ENCODE peak calls at places on chromosomes 16 and 17, in four cellular contexts. One of them, this sample, is unnamed.

GRCh38 chr17:47275245-47275984 is 21.8 kb downstream of the ITGB3 start:
- DNase-seq in sigmoid colon: peak
- DNase-seq in tibial artery: peak
- DNase-seq in lung: peak
- DNase-seq in this sample: no peak

GRCh38 chr17:65633988-65634387 is 72.5 kb upstream of the AXIN2 start:
- DNase-seq in sigmoid colon: no peak
- DNase-seq in tibial artery: no peak
- DNase-seq in lung: no peak
- DNase-seq in this sample: no peak

GRCh38 chr16:64738321-64738960 is 383.4 kb downstream of the CDH11 start:
- DNase-seq in sigmoid colon: no peak
- DNase-seq in tibial artery: no peak
- DNase-seq in lung: no peak
- DNase-seq in this sample: no peak

GRCh38 chr17:28476076-28476475 is 2.6 kb downstream of the SLC13A2 start:
- DNase-seq in sigmoid colon: peak
- DNase-seq in tibial artery: no peak
- DNase-seq in lung: no peak
- DNase-seq in this sample: peak

GRCh38 chr16:50291719-50292565 is 25.6 kb downstream of the ADCY7 start:
- DNase-seq in sigmoid colon: no peak
- DNase-seq in tibial artery: no peak
- DNase-seq in lung: no peak
- DNase-seq in this sample: no peak

GRCh38 chr17:9004132-9004960 is 17.0 kb upstream of the NTN1 start:
- DNase-seq in sigmoid colon: no peak
- DNase-seq in tibial artery: no peak
- DNase-seq in lung: no peak
- DNase-seq in this sample: no peak

GRCh38 chr16:2675714-2676113 is 6.6 kb upstream of the KCTD5 start:
- DNase-seq in sigmoid colon: peak
- DNase-seq in tibial artery: no peak
- DNase-seq in lung: no peak
- DNase-seq in this sample: no peak

GRCh38 chr17:80498242-80498919 is 22.0 kb upstream of the NPTX1 start:
- DNase-seq in sigmoid colon: peak
- DNase-seq in tibial artery: peak
- DNase-seq in lung: no peak
- DNase-seq in this sample: no peak

GRCh38 chr16:68760671-68761275 is 23.7 kb downstream of the CDH1 start:
- DNase-seq in sigmoid colon: no peak
- DNase-seq in tibial artery: no peak
- DNase-seq in lung: no peak
- DNase-seq in this sample: no peak

GRCh38 chr16:66155933-66156332 is 210.6 kb upstream of the CDH5 start:
- DNase-seq in sigmoid colon: no peak
- DNase-seq in tibial artery: no peak
- DNase-seq in lung: no peak
- DNase-seq in this sample: no peak

GRCh38 chr17:76558210-76559095 is 18.6 kb downstream of the PRCD start:
- DNase-seq in sigmoid colon: no peak
- DNase-seq in tibial artery: no peak
- DNase-seq in lung: no peak
- DNase-seq in this sample: no peak

GRCh38 chr16:30368122-30368791 is 2.0 kb downstream of the TBC1D10B start:
- DNase-seq in sigmoid colon: peak
- DNase-seq in tibial artery: peak
- DNase-seq in lung: no peak
- DNase-seq in this sample: no peak

GRCh38 chr17:80080081-80080480 is 21.3 kb upstream of the GAA start:
- DNase-seq in sigmoid colon: no peak
- DNase-seq in tibial artery: no peak
- DNase-seq in lung: no peak
- DNase-seq in this sample: no peak

GRCh38 chr17:48100160-48100559 is 1.1 kb downstream of the CBX1 start:
- DNase-seq in sigmoid colon: peak
- DNase-seq in tibial artery: no peak
- DNase-seq in lung: no peak
- DNase-seq in this sample: no peak

GRCh38 chr17:2158011-2158410 is 103.1 kb downstream of the HIC1 start:
- DNase-seq in sigmoid colon: peak
- DNase-seq in tibial artery: peak
- DNase-seq in lung: peak
- DNase-seq in this sample: no peak

GRCh38 chr16:79463839-79464238 is 136.7 kb downstream of the MAF start:
- DNase-seq in sigmoid colon: no peak
- DNase-seq in tibial artery: no peak
- DNase-seq in lung: no peak
- DNase-seq in this sample: no peak

GRCh38 chr17:57874434-57875108 is 24.7 kb upstream of the MRPS23 start:
- DNase-seq in sigmoid colon: peak
- DNase-seq in tibial artery: peak
- DNase-seq in lung: peak
- DNase-seq in this sample: no peak

GRCh38 chr17:64278614-64279013 is 15.6 kb upstream of the TEX2 start:
- DNase-seq in sigmoid colon: no peak
- DNase-seq in tibial artery: no peak
- DNase-seq in lung: no peak
- DNase-seq in this sample: no peak

GRCh38 chr17:64385187-64386083 is 5.2 kb downstream of the PECAM1 start:
- DNase-seq in sigmoid colon: peak
- DNase-seq in tibial artery: peak
- DNase-seq in lung: peak
- DNase-seq in this sample: peak

GRCh38 chr16:51641191-51641765 is 490.2 kb upstream of the SALL1 start:
- DNase-seq in sigmoid colon: no peak
- DNase-seq in tibial artery: no peak
- DNase-seq in lung: no peak
- DNase-seq in this sample: no peak

GRCh38 chr16:47524007-47524405 is 62.9 kb downstream of the PHKB start:
- DNase-seq in sigmoid colon: no peak
- DNase-seq in tibial artery: no peak
- DNase-seq in lung: no peak
- DNase-seq in this sample: no peak

GRCh38 chr17:9021985-9022552 is 759 bp downstream of the NTN1 start:
- DNase-seq in sigmoid colon: peak
- DNase-seq in tibial artery: no peak
- DNase-seq in lung: no peak
- DNase-seq in this sample: no peak

GRCh38 chr16:19307587-19308241 is 22.2 kb downstream of the CLEC19A start:
- DNase-seq in sigmoid colon: no peak
- DNase-seq in tibial artery: no peak
- DNase-seq in lung: no peak
- DNase-seq in this sample: no peak

GRCh38 chr17:67534941-67535340 is 157.9 kb downstream of the PITPNC1 start:
- DNase-seq in sigmoid colon: no peak
- DNase-seq in tibial artery: no peak
- DNase-seq in lung: no peak
- DNase-seq in this sample: no peak
- TF ChIP-seq CTCF in sigmoid colon: no peak
- TF ChIP-seq CTCF in tibial artery: no peak
- TF ChIP-seq CTCF in lung: no peak
- TF ChIP-seq CTCF in this sample: no peak

DNA sequence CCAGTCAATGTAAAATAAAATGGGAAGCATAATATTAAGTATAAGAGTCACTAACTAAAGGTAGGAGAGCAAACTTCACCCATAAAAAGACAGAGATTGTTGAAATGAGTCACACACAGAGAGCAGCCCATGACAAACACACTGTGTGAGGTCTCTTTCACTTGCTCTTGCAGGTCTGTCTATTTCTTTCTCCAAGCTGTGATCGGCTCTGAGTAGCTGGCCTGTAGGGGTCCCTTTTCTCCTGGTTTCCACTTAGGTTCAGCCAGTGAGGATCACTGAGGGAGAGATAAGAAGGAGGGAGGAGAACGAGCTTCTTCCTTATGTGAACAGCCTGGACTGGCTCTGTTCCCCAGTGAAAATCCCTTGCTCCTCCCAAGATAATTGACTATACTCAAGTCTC is 133.7 kb upstream of the HS3ST3A1 start:
- DNase-seq in sigmoid colon: no peak
- DNase-seq in tibial artery: no peak
- DNase-seq in lung: no peak
- DNase-seq in this sample: no peak
- TF ChIP-seq CTCF in sigmoid colon: no peak
- TF ChIP-seq CTCF in tibial artery: no peak
- TF ChIP-seq CTCF in lung: no peak
- TF ChIP-seq CTCF in this sample: no peak

DNA sequence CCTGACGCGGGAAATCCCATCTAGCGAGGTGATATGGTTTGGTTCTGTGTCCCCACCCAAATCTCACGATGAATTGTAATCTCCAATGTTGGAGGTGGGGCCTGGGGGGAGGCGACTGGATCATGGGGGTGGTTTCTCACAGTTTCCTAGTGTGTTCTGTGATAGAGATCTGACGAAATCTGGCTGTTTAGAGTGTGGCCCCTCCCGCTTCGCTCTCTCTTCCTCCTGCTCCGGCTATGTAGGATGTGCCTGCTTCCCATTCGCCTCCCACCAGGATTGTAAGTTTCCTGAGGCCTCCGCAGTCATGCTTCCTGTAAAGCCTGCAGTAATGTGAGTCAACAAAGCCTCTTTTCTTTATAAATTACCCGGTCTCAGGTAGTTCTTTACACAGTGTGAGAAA is 31.6 kb downstream of the IFT140 start:
- DNase-seq in sigmoid colon: no peak
- DNase-seq in tibial artery: no peak
- DNase-seq in lung: no peak
- DNase-seq in this sample: no peak
- TF ChIP-seq CTCF in sigmoid colon: no peak
- TF ChIP-seq CTCF in tibial artery: no peak
- TF ChIP-seq CTCF in lung: no peak
- TF ChIP-seq CTCF in this sample: no peak

DNA sequence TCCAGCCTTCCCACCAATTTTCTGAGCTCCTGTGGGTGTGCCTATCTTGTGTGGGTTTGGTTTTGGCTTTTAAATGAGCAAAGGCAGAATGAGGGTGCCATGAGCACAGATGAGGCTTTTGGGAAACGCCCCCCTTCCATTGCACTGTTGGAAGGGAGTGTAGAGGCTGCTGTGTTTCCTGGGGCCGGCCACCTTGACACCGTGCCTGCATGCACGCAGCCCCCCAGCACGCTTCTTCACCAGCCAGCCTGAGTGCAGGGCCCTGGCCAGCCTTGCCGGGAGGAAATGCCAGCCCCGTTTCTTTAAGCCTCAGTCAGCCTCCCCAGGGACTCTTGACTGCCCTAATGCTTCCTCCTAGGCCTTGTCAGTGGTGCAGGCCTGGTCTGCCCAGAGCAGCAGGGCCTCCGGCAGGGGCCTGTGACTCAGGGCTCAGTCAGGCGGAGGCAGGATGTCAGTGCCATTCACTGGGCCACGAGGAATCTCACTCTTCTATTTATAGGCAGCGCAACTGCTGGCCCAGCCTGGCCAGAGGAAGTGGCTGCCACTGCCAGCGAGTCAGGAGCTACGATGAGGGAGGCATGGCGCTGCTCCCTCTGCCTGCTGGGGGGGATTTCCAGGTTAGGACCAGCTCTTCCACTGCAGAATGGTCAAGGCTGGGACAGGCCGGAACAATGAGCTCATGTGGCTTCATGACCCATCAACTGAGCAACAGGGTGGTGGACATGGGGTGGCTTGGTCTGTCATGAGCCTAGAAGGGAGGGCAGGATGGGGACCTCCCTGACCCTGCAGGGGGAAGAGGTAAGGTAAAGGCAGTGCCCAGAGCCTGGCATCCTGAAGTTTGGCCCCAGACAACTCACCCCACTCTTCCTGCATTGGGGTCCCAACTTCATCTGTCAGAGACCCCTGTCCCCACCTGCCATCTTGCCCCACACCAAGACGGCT is 205.2 kb downstream of the RAB11FIP4 start:
- DNase-seq in sigmoid colon: peak
- DNase-seq in tibial artery: peak
- DNase-seq in lung: peak
- DNase-seq in this sample: peak
- TF ChIP-seq CTCF in sigmoid colon: no peak
- TF ChIP-seq CTCF in tibial artery: peak
- TF ChIP-seq CTCF in lung: no peak
- TF ChIP-seq CTCF in this sample: peak

DNA sequence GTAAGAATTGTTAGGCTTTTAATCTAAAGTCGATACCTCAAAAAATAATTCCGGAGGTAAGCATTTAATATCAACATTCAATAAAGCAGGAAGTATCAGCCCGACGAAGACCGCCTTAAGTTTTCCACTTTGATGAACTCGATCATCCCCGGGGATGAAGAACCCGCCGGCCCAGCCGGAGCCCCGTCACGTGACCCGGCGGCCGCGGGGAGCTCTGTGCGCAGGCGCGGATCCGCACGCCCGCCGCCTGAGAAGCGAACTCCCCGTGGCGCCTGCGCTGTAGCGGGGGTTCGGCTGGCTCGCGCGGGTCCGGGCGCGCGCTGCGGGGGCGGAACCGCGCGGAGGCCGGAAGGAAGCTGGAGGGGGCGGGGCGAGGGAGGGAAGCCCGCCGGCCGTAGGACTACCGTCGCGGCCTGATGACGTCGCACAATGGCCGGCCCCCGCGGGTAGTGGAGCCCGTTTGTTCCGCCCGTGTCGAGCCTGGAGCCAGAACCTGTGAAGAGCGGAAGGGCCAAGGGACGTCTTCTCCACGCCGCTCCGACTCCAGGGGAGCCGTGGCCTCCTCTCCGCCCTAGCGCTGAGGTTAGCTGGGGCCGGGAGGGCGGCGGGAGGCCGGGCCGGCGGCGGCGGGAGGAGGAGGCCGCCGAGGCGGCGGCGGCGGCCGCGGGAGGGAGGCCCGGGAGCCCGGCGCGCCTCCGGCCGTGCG is at the start of gene ZC3H18:
- DNase-seq in sigmoid colon: peak
- DNase-seq in tibial artery: peak
- DNase-seq in lung: peak
- DNase-seq in this sample: no peak
- TF ChIP-seq CTCF in sigmoid colon: no peak
- TF ChIP-seq CTCF in tibial artery: no peak
- TF ChIP-seq CTCF in lung: no peak
- TF ChIP-seq CTCF in this sample: no peak

DNA sequence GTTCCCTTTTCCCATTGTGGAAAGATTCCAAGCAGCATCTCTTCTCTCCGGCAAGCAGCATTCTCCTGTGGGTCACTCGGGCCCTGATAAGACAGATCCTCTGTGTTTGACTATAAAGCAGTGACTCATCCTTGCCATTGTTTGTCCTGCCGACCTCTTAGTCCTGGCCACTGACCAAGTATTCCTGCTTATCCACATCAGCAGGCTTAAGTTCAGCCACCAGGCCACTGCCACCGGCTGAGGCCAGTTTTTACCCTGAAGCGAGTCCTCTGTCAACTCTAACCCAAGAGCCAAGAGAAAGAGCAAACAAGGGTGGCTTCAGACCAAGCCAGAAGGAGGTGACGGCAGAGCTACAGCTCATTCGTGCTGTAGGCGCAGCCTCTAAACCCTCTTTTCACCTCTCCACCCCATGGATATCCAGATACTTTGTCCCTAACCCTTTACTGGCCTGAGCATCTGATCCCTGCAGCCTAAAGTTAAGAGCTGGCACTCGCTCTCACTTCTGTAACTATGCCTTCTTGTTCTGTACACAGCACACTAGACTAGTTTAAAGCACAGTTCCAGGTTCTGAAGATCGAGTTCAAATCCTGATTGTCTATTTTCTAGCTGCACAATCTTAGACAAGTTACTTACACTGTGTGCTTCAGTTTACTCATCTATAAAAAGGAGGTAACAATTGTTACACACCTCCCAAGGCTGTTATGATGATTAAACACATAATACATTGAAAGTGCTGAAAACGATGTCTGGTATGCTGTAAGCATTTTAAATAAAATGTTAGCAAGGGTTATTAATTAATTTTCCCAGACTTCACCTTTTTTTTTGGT is 31.0 kb downstream of the SOX9 start:
- DNase-seq in sigmoid colon: no peak
- DNase-seq in tibial artery: no peak
- DNase-seq in lung: peak
- DNase-seq in this sample: no peak
- TF ChIP-seq CTCF in sigmoid colon: no peak
- TF ChIP-seq CTCF in tibial artery: no peak
- TF ChIP-seq CTCF in lung: no peak
- TF ChIP-seq CTCF in this sample: no peak